ENCODE peak calls at places on chromosomes 7 and 10, in nine cellular contexts. J is fibroblast of lung, N is choroid plexus epithelial cell, D is fibroblast of mammary gland, F is AG04450, K is HFF-Myc, U is lower leg skin, T is esophagus squamous epithelium, O is transverse colon. V is an unnamed sample.

GRCh38 chr7:127871226-127871625 is 160.0 kb downstream of the LRRC4 start:
- DNase-seq in J (no peak), N (no peak), D (no peak), F (no peak), K (no peak), U (no peak), T (no peak), O (no peak), V (no peak)

GRCh38 chr7:101884671-101885596 is 67.5 kb downstream of the CUX1 start:
- DNase-seq in J (no peak), N (no peak), D (no peak), F (no peak), K (no peak), U (no peak), T (no peak), O (no peak), V (no peak)

GRCh38 chr10:10911471-10911921 is 106.2 kb upstream of the CELF2 start:
- DNase-seq in J (peak; percentile 90), N (peak; percentile 92), D (peak; percentile 88), F (peak; percentile 90), K (peak; percentile 38), U (peak; percentile 64), T (no peak), O (peak; percentile 55), V (peak; percentile 86)

GRCh38 chr10:50946991-50947781 is 61.8 kb upstream of the A1CF start:
- DNase-seq in J (no peak), N (peak; percentile 11), D (peak; percentile 3), F (no peak), K (no peak), U (no peak), T (no peak), O (no peak), V (no peak)

GRCh38 chr10:94292448-94293118 is 70.2 kb downstream of the NOC3L start:
- DNase-seq in J (peak; percentile 49), N (peak; percentile 90), D (peak; percentile 68), F (no peak), K (no peak), U (no peak), T (no peak), O (peak; percentile 16), V (peak; percentile 83)

GRCh38 chr10:132882481-132882951 is 59.9 kb downstream of the CFAP46 start:
- DNase-seq in J (no peak), N (no peak), D (no peak), F (no peak), K (no peak), U (no peak), T (no peak), O (no peak), V (no peak)

GRCh38 chr10:61175331-61175730 is 231.3 kb upstream of the RHOBTB1 start:
- DNase-seq in J (peak; percentile 64), N (peak; percentile 35), D (peak; percentile 78), F (no peak), K (peak; percentile 61), U (no peak), T (no peak), O (no peak), V (peak; percentile 69)

GRCh38 chr10:98296514-98296913 is 28.5 kb upstream of the LOXL4 start:
- DNase-seq in J (peak; percentile 12), N (peak; percentile 65), D (peak; percentile 15), F (no peak), K (no peak), U (no peak), T (no peak), O (no peak), V (no peak)

GRCh38 chr7:12670071-12670729 is 17.2 kb upstream of the ARL4A start:
- DNase-seq in J (peak; percentile 92), N (peak; percentile 90), D (peak; percentile 31), F (peak; percentile 89), K (no peak), U (no peak), T (no peak), O (no peak), V (no peak)

GRCh38 chr7:26620352-26620751 is 244.0 kb downstream of the SKAP2 start:
- DNase-seq in J (no peak), N (no peak), D (peak; percentile 5), F (no peak), K (peak; percentile 1), U (no peak), T (no peak), O (no peak), V (no peak)

GRCh38 chr10:42645103-42645502 is 6.7 kb upstream of the ZNF33B start:
- DNase-seq in J (no peak), N (peak; percentile 23), D (no peak), F (no peak), K (no peak), U (no peak), T (no peak), O (no peak), V (no peak)

GRCh38 chr10:4506087-4506486 is 319.9 kb upstream of the AKR1E2 start:
- DNase-seq in J (peak; percentile 41), N (no peak), D (no peak), F (no peak), K (no peak), U (no peak), T (no peak), O (no peak), V (no peak)

GRCh38 chr7:78197447-78197846 is 398.9 kb downstream of the PHTF2 start:
- DNase-seq in J (peak; percentile 61), N (peak; percentile 15), D (peak; percentile 84), F (no peak), K (no peak), U (no peak), T (no peak), O (no peak), V (no peak)

GRCh38 chr7:129617178-129617577 is 5.7 kb downstream of the NRF1 start:
- DNase-seq in J (no peak), N (no peak), D (no peak), F (no peak), K (no peak), U (no peak), T (no peak), O (no peak), V (no peak)

GRCh38 chr7:121366852-121367431 is 29.2 kb downstream of the FAM3C start:
- DNase-seq in J (peak; percentile 67), N (peak; percentile 72), D (peak; percentile 59), F (peak; percentile 10), K (no peak), U (no peak), T (no peak), O (no peak), V (peak; percentile 40)

GRCh38 chr10:129730993-129731325 is 233.1 kb downstream of the EBF3 start:
- DNase-seq in J (no peak), N (no peak), D (no peak), F (no peak), K (no peak), U (no peak), T (no peak), O (no peak), V (no peak)

GRCh38 chr10:92123031-92123450 is 167.8 kb downstream of the CPEB3 start:
- DNase-seq in J (no peak), N (peak; percentile 57), D (no peak), F (no peak), K (no peak), U (peak; percentile 17), T (no peak), O (no peak), V (no peak)

GRCh38 chr7:28481131-28481926 is 69.0 kb downstream of the CREB5 start:
- DNase-seq in J (peak; percentile 73), N (peak; percentile 37), D (peak; percentile 91), F (peak; percentile 23), K (peak; percentile 20), U (no peak), T (no peak), O (no peak), V (peak; percentile 45)

GRCh38 chr7:81383848-81384247 is 386.0 kb downstream of the HGF start:
- DNase-seq in J (no peak), N (no peak), D (no peak), F (no peak), K (no peak), U (no peak), T (no peak), O (no peak), V (no peak)

GRCh38 chr10:287814-288213 is 152.6 kb downstream of the ZMYND11 start:
- DNase-seq in J (no peak), N (no peak), D (no peak), F (no peak), K (no peak), U (no peak), T (no peak), O (no peak), V (no peak)
- TF ChIP-seq CTCF in J (peak; percentile 28), N (peak; percentile 50), D (peak; percentile 37), F (peak; percentile 57), K (peak; percentile 41), U (no peak), T (no peak), O (no peak), V (peak; percentile 35)

GRCh38 chr10:688287-688620 is 1.2 kb downstream of the DIP2C start:
- DNase-seq in J (no peak), N (peak; percentile 43), D (peak; percentile 36), F (no peak), K (no peak), U (no peak), T (no peak), O (no peak), V (no peak)
- H3K4me3 ChIP-seq in J (peak overlapping the region; percentile 76), N (peak overlapping the region; percentile 80), D (peak overlapping the region; percentile 70), F (peak overlapping the region; percentile 76), K (peak overlapping the region; percentile 72), U (no peak overlapping the region), T (peak overlapping the region; percentile 62), O (peak overlapping the region; percentile 67), V (peak overlapping the region; percentile 58)

GRCh38 chr10:15088428-15089261 is at the start of gene ACBD7:
- DNase-seq in J (peak; percentile 61), N (peak; percentile 81), D (peak; percentile 56), F (peak; percentile 21), K (no peak), U (peak; percentile 34), T (peak; percentile 24), O (peak; percentile 80), V (peak; percentile 42)
- TF ChIP-seq CTCF in J (no peak), N (peak; percentile 25), D (no peak), F (peak; percentile 33), K (peak; percentile 14), U (no peak), T (peak; percentile 46), O (peak; percentile 72), V (peak; percentile 45)

GRCh38 chr7:158428842-158429753 is 158.5 kb downstream of the PTPRN2 start:
- DNase-seq in J (no peak), N (no peak), D (no peak), F (no peak), K (no peak), U (no peak), T (no peak), O (no peak), V (no peak)

GRCh38 chr7:158432369-158433270 is 155.0 kb downstream of the PTPRN2 start:
- DNase-seq in J (peak; percentile 67), N (peak; percentile 93), D (peak; percentile 77), F (no peak), K (no peak), U (no peak), T (no peak), O (peak; percentile 82), V (no peak)

GRCh38 chr7:158431055-158431940 is 156.3 kb downstream of the PTPRN2 start:
- DNase-seq in J (no peak), N (no peak), D (no peak), F (no peak), K (no peak), U (no peak), T (no peak), O (no peak), V (no peak)

GRCh38 chr7:158430308-158431034 is 157.2 kb downstream of the PTPRN2 start:
- DNase-seq in J (no peak), N (no peak), D (no peak), F (no peak), K (no peak), U (no peak), T (no peak), O (no peak), V (no peak)

GRCh38 chr7:158431941-158432347 is 155.7 kb downstream of the PTPRN2 start:
- DNase-seq in J (peak; percentile 97), N (peak; percentile 100), D (peak; percentile 95), F (no peak), K (no peak), U (no peak), T (no peak), O (peak; percentile 76), V (peak; percentile 18)
- H3K4me3 ChIP-seq in J (no peak overlapping the region), N (peak overlapping the region; percentile 40), D (no peak overlapping the region), F (no peak overlapping the region), K (no peak overlapping the region), U (no peak overlapping the region), T (no peak overlapping the region), O (no peak overlapping the region), V (no peak overlapping the region)